ENCODE peak calls at places on chromosome 18, in four cellular contexts. M is WTC11, T is HepG2, C is K562. Q is an unnamed sample.

GRCh38 chr18:79528296-79528695 is 132.6 kb downstream of the NFATC1 start:
- DNase-seq in M (peak; percentile 7), T (no peak), C (no peak), Q (no peak)

GRCh38 chr18:8705941-8706544 is 687 bp downstream of the MTCL1 start:
- DNase-seq in M (peak; percentile 19), T (no peak), C (no peak), Q (no peak)

GRCh38 chr18:26159353-26159752 is 25.7 kb downstream of the PSMA8 start:
- DNase-seq in M (no peak), T (no peak), C (no peak), Q (peak; percentile 17)

GRCh38 chr18:59218018-59218417 is 1.9 kb upstream of the GRP start:
- DNase-seq in M (no peak), T (no peak), C (no peak), Q (no peak)

GRCh38 chr18:7111134-7111533 is 6.5 kb downstream of the LAMA1 start:
- DNase-seq in M (no peak), T (no peak), C (no peak), Q (no peak)

GRCh38 chr18:44178476-44178875 is 502.2 kb upstream of the SETBP1 start:
- DNase-seq in M (no peak), T (no peak), C (no peak), Q (no peak)

GRCh38 chr18:59311631-59312030 is 6.8 kb downstream of the CPLX4 start:
- DNase-seq in M (no peak), T (no peak), C (no peak), Q (no peak)

GRCh38 chr18:10926565-10927194 is 222.7 kb downstream of the PIEZO2 start:
- DNase-seq in M (no peak), T (no peak), C (no peak), Q (no peak)

GRCh38 chr18:22346342-22346967 is 71.3 kb downstream of the CTAGE1 start:
- DNase-seq in M (no peak), T (no peak), C (no peak), Q (no peak)

GRCh38 chr18:10376735-10377134 is 77.7 kb upstream of the APCDD1 start:
- DNase-seq in M (no peak), T (no peak), C (no peak), Q (no peak)

GRCh38 chr18:25459814-25460213 is 107.8 kb upstream of the ZNF521 start:
- DNase-seq in M (no peak), T (no peak), C (no peak), Q (no peak)

GRCh38 chr18:31736630-31737029 is 24.1 kb downstream of the SLC25A52 start:
- DNase-seq in M (no peak), T (no peak), C (no peak), Q (no peak)

GRCh38 chr18:3177902-3178687 is 41.7 kb downstream of the MYOM1 start:
- DNase-seq in M (no peak), T (no peak), C (no peak), Q (no peak)

GRCh38 chr18:74541703-74542555 is 7.6 kb downstream of the CNDP1 start:
- DNase-seq in M (no peak), T (peak; percentile 92), C (no peak), Q (no peak)

DNA sequence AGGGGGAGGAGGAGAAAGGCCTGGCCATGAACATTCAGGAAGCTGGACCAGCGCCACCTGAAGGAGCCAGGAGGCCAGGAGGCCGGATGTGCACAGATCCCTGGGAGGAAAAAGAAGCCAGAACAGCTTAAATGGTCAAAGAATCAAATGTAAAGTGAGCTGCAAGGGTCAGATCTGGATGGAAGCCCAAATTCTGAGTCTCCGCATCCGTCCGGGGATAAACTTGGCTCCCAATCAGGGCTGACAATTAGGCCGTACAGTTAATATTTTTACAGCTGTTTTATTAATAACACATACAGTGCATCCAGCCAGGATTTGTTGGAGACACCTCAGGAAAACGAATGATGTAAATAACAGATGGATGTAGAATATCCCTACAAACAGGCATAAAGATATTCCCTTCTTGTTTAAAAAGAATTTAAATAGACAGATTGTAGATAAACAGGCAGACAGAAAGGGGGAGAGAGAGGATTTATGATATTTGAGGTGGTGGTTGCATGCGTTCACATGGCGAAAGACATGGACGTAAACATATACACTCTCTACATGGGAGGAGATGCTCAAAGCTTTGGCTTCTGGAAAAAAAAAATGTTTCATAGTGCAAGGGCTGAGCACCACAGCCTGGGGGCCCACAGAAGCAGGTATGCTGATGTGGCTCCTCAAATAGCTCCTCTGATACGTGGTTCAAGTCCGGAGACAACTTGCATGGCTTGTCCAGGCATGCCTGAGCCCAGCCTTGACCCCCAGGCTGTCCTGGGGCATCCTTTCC is 495.3 kb upstream of the TCF4 start:
- DNase-seq in M (peak; percentile 19), T (no peak), C (no peak), Q (no peak)
- TF ChIP-seq ELF4 in M (no peak), T (no peak), C (no peak), Q (no peak)

GRCh38 chr18:48804856-48805610 is 145.7 kb downstream of the SMAD7 start:
- DNase-seq in M (peak; percentile 1), T (no peak), C (no peak), Q (no peak)

GRCh38 chr18:48802543-48803428 is 148.0 kb downstream of the SMAD7 start:
- DNase-seq in M (peak; percentile 16), T (no peak), C (no peak), Q (no peak)

GRCh38 chr18:48803951-48804855 is 146.6 kb downstream of the SMAD7 start:
- DNase-seq in M (peak; percentile 2), T (no peak), C (no peak), Q (no peak)

GRCh38 chr18:48801728-48802542 is 148.8 kb downstream of the SMAD7 start:
- DNase-seq in M (peak; percentile 2), T (no peak), C (no peak), Q (no peak)

GRCh38 chr18:48803518-48803917 is 147.2 kb downstream of the SMAD7 start:
- DNase-seq in M (peak; percentile 3), T (no peak), C (peak; percentile 39), Q (no peak)
- TF ChIP-seq ELF4 in M (no peak), T (no peak), C (no peak), Q (no peak)

GRCh38 chr18:21257383-21257782 is 15.4 kb downstream of the GREB1L start:
- DNase-seq in M (no peak), T (peak; percentile 16), C (no peak), Q (no peak)
- TF ChIP-seq ELF4 in M (no peak), T (no peak), C (no peak), Q (no peak)

GRCh38 chr18:77110400-77110799 is 22.2 kb downstream of the MBP start:
- DNase-seq in M (no peak), T (no peak), C (no peak), Q (no peak)
- TF ChIP-seq ELF4 in M (no peak), T (no peak), C (no peak), Q (no peak)

GRCh38 chr18:76435321-76435989 is 59.6 kb downstream of the ZNF516 start:
- DNase-seq in M (no peak), T (no peak), C (no peak), Q (no peak)

GRCh38 chr18:76437910-76438309 is 57.1 kb downstream of the ZNF516 start:
- DNase-seq in M (no peak), T (no peak), C (no peak), Q (no peak)

GRCh38 chr18:76436342-76436741 is 58.7 kb downstream of the ZNF516 start:
- DNase-seq in M (no peak), T (no peak), C (no peak), Q (no peak)

GRCh38 chr18:76434452-76434851 is 60.6 kb downstream of the ZNF516 start:
- DNase-seq in M (no peak), T (no peak), C (no peak), Q (no peak)

GRCh38 chr18:76437011-76437410 is 58.0 kb downstream of the ZNF516 start:
- DNase-seq in M (no peak), T (no peak), C (no peak), Q (no peak)
- TF ChIP-seq ELF4 in M (no peak), T (no peak), C (no peak), Q (no peak)

GRCh38 chr18:48323151-48323550 is 86.0 kb downstream of the ZBTB7C start:
- DNase-seq in M (no peak), T (no peak), C (no peak), Q (no peak)
- TF ChIP-seq ELF4 in M (no peak), T (no peak), C (no peak), Q (no peak)